ENCODE peak calls at places on chromosomes 16 and 17, in ten cellular contexts. One of them, this sample, is unnamed.

GRCh38 chr17:38333635-38334295 is 10.0 kb downstream of the GPR179 start:
- DNase-seq in body of pancreas: no peak
- DNase-seq in tibial nerve: no peak
- DNase-seq in suprapubic skin: no peak
- DNase-seq in prostate gland: no peak
- DNase-seq in H1: peak
- DNase-seq in GM12878: no peak
- DNase-seq in uterus: no peak
- DNase-seq in stomach: peak
- DNase-seq in spleen: no peak
- DNase-seq in this sample: no peak

GRCh38 chr17:67666028-67666427 is 51.7 kb upstream of the NOL11 start:
- DNase-seq in body of pancreas: no peak
- DNase-seq in tibial nerve: no peak
- DNase-seq in suprapubic skin: no peak
- DNase-seq in prostate gland: no peak
- DNase-seq in H1: no peak
- DNase-seq in GM12878: no peak
- DNase-seq in uterus: no peak
- DNase-seq in stomach: no peak
- DNase-seq in spleen: no peak
- DNase-seq in this sample: no peak

GRCh38 chr16:89922884-89923639 is at the start of gene TUBB3:
- DNase-seq in body of pancreas: peak
- DNase-seq in tibial nerve: no peak
- DNase-seq in suprapubic skin: no peak
- DNase-seq in prostate gland: peak
- DNase-seq in H1: no peak
- DNase-seq in GM12878: no peak
- DNase-seq in uterus: no peak
- DNase-seq in stomach: peak
- DNase-seq in spleen: no peak
- DNase-seq in this sample: no peak

GRCh38 chr16:15507299-15507958 is 73.0 kb downstream of the BMERB1 start:
- DNase-seq in body of pancreas: no peak
- DNase-seq in tibial nerve: no peak
- DNase-seq in suprapubic skin: no peak
- DNase-seq in prostate gland: no peak
- DNase-seq in H1: no peak
- DNase-seq in GM12878: no peak
- DNase-seq in uterus: no peak
- DNase-seq in stomach: no peak
- DNase-seq in spleen: no peak
- DNase-seq in this sample: peak

GRCh38 chr16:89344846-89345577 is 127.5 kb downstream of the ZNF778 start:
- DNase-seq in body of pancreas: no peak
- DNase-seq in tibial nerve: no peak
- DNase-seq in suprapubic skin: no peak
- DNase-seq in prostate gland: no peak
- DNase-seq in H1: no peak
- DNase-seq in GM12878: no peak
- DNase-seq in uterus: no peak
- DNase-seq in stomach: no peak
- DNase-seq in spleen: no peak
- DNase-seq in this sample: no peak

GRCh38 chr16:56580391-56581048 is 8.8 kb upstream of the MT3 start:
- DNase-seq in body of pancreas: no peak
- DNase-seq in tibial nerve: no peak
- DNase-seq in suprapubic skin: no peak
- DNase-seq in prostate gland: no peak
- DNase-seq in H1: no peak
- DNase-seq in GM12878: no peak
- DNase-seq in uterus: no peak
- DNase-seq in stomach: no peak
- DNase-seq in spleen: no peak
- DNase-seq in this sample: peak

GRCh38 chr16:11253995-11254912 is 1.8 kb downstream of the SOCS1 start:
- DNase-seq in body of pancreas: no peak
- DNase-seq in tibial nerve: no peak
- DNase-seq in suprapubic skin: no peak
- DNase-seq in prostate gland: no peak
- DNase-seq in H1: no peak
- DNase-seq in GM12878: no peak
- DNase-seq in uterus: no peak
- DNase-seq in stomach: no peak
- DNase-seq in spleen: no peak
- DNase-seq in this sample: no peak

GRCh38 chr17:17350491-17351355 is 47.5 kb downstream of the NT5M start:
- DNase-seq in body of pancreas: no peak
- DNase-seq in tibial nerve: no peak
- DNase-seq in suprapubic skin: peak
- DNase-seq in prostate gland: no peak
- DNase-seq in H1: no peak
- DNase-seq in GM12878: no peak
- DNase-seq in uterus: no peak
- DNase-seq in stomach: peak
- DNase-seq in spleen: peak
- DNase-seq in this sample: no peak

GRCh38 chr17:67629963-67630320 is 87.8 kb upstream of the NOL11 start:
- DNase-seq in body of pancreas: no peak
- DNase-seq in tibial nerve: no peak
- DNase-seq in suprapubic skin: no peak
- DNase-seq in prostate gland: no peak
- DNase-seq in H1: no peak
- DNase-seq in GM12878: no peak
- DNase-seq in uterus: no peak
- DNase-seq in stomach: no peak
- DNase-seq in spleen: no peak
- DNase-seq in this sample: no peak

GRCh38 chr16:88349903-88350900 is 32.6 kb upstream of the ZNF469 start:
- DNase-seq in body of pancreas: no peak
- DNase-seq in tibial nerve: no peak
- DNase-seq in suprapubic skin: no peak
- DNase-seq in prostate gland: no peak
- DNase-seq in H1: no peak
- DNase-seq in GM12878: no peak
- DNase-seq in uterus: no peak
- DNase-seq in stomach: no peak
- DNase-seq in spleen: peak
- DNase-seq in this sample: no peak

GRCh38 chr16:22075043-22075757 is 17.1 kb upstream of the VWA3A start:
- DNase-seq in body of pancreas: no peak
- DNase-seq in tibial nerve: no peak
- DNase-seq in suprapubic skin: no peak
- DNase-seq in prostate gland: no peak
- DNase-seq in H1: no peak
- DNase-seq in GM12878: no peak
- DNase-seq in uterus: no peak
- DNase-seq in stomach: no peak
- DNase-seq in spleen: no peak
- DNase-seq in this sample: no peak

GRCh38 chr17:34254651-34255380 is at the start of gene CCL2:
- DNase-seq in body of pancreas: peak
- DNase-seq in tibial nerve: peak
- DNase-seq in suprapubic skin: no peak
- DNase-seq in prostate gland: peak
- DNase-seq in H1: peak
- DNase-seq in GM12878: no peak
- DNase-seq in uterus: peak
- DNase-seq in stomach: peak
- DNase-seq in spleen: no peak
- DNase-seq in this sample: no peak

GRCh38 chr17:53924530-53925455 is 102.1 kb downstream of the KIF2B start:
- DNase-seq in body of pancreas: no peak
- DNase-seq in tibial nerve: no peak
- DNase-seq in suprapubic skin: no peak
- DNase-seq in prostate gland: no peak
- DNase-seq in H1: no peak
- DNase-seq in GM12878: no peak
- DNase-seq in uterus: no peak
- DNase-seq in stomach: no peak
- DNase-seq in spleen: no peak
- DNase-seq in this sample: no peak

DNA sequence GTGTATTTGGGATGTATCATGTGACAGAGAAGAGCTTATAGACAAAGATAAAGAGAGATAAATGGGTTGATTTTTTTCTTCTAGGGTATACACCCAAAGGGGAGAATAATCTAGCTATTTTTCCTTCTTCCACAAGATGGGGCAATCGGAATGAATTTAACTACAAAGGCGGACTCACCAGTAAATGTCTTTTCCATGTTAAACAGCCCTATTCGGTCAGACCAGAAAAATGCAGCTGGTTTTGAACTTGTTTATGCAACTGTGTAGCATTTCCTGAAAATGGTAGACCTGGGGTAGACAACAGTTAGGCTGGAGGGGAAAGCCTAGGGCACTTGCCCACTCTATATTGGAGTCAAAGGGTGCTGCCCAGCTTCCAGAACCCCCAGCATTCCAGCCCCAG is 477.1 kb downstream of the TOX3 start:
- DNase-seq in body of pancreas: no peak
- DNase-seq in tibial nerve: no peak
- DNase-seq in suprapubic skin: no peak
- DNase-seq in prostate gland: no peak
- DNase-seq in H1: no peak
- DNase-seq in GM12878: no peak
- DNase-seq in uterus: no peak
- DNase-seq in stomach: no peak
- DNase-seq in spleen: no peak
- DNase-seq in this sample: no peak
- TF ChIP-seq CTCF in body of pancreas: no peak
- TF ChIP-seq CTCF in tibial nerve: no peak
- TF ChIP-seq CTCF in suprapubic skin: no peak
- TF ChIP-seq CTCF in prostate gland: no peak
- TF ChIP-seq CTCF in H1: no peak
- TF ChIP-seq CTCF in GM12878: no peak
- TF ChIP-seq CTCF in uterus: no peak
- TF ChIP-seq CTCF in stomach: no peak
- TF ChIP-seq CTCF in spleen: no peak
- TF ChIP-seq CTCF in this sample: no peak

GRCh38 chr17:39700148-39700987 is 504 bp downstream of the ERBB2 start:
- DNase-seq in body of pancreas: peak
- DNase-seq in tibial nerve: no peak
- DNase-seq in suprapubic skin: no peak
- DNase-seq in prostate gland: no peak
- DNase-seq in H1: no peak
- DNase-seq in GM12878: no peak
- DNase-seq in uterus: no peak
- DNase-seq in stomach: no peak
- DNase-seq in spleen: no peak
- DNase-seq in this sample: no peak
- H3K4me3 ChIP-seq in body of pancreas: peak
- H3K4me3 ChIP-seq in tibial nerve: peak
- H3K4me3 ChIP-seq in suprapubic skin: peak
- H3K4me3 ChIP-seq in prostate gland: peak
- H3K4me3 ChIP-seq in H1: peak
- H3K4me3 ChIP-seq in GM12878: no peak
- H3K4me3 ChIP-seq in uterus: peak
- H3K4me3 ChIP-seq in stomach: peak
- H3K4me3 ChIP-seq in spleen: peak
- H3K4me3 ChIP-seq in this sample: peak

DNA sequence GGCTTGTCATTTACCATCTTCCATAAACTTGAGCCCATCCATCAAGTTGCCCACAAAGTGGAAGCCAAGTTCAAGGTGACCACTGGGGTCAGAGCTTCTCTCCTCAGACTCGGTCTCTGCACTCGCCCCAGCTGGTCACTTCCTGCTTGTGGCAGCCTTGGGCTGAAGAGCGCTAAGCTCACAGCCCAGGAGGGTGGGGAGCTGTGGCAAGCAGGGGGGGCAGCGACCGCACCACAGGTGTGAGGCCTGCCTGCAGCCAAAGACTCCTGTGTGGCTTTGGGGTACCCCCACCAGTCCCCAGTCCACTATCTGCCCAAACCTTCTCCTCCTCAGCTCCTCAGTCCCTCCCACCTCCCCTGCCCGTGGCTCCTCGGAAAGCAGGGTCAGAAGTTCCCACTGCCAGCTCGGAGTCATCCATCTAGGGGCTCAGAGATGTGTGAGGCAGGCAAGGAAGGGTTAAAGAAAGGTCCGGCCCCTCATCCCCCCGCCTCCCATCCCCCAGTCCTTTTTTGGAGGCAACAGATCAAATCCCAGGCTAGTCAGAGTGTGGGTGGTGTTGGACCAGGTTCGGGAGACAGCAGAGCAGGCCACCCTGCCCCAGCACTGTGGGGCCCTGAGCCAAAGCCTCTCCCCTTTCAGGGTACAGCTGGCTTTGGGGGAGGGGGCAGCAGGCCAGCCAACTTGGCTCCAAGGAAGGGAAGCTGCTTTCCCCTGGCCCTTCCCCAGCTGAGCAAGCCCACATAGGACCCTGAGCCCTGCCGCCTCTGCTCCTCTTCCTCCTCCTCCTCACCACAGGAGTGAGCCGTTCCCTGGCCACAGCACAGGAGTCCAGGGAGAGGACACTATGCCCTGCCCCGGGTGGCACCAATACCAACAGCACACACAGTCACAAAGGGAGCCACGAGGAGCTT is 3.2 kb downstream of the CSF3 start:
- DNase-seq in body of pancreas: no peak
- DNase-seq in tibial nerve: no peak
- DNase-seq in suprapubic skin: no peak
- DNase-seq in prostate gland: no peak
- DNase-seq in H1: peak
- DNase-seq in GM12878: no peak
- DNase-seq in uterus: peak
- DNase-seq in stomach: no peak
- DNase-seq in spleen: no peak
- DNase-seq in this sample: no peak
- TF ChIP-seq POLR2A in body of pancreas: no peak
- TF ChIP-seq POLR2A in tibial nerve: no peak
- TF ChIP-seq POLR2A in suprapubic skin: no peak
- TF ChIP-seq POLR2A in prostate gland: no peak
- TF ChIP-seq POLR2A in H1: no peak
- TF ChIP-seq POLR2A in GM12878: no peak
- TF ChIP-seq POLR2A in uterus: no peak
- TF ChIP-seq POLR2A in stomach: no peak
- TF ChIP-seq POLR2A in spleen: no peak
- TF ChIP-seq POLR2A in this sample: no peak

DNA sequence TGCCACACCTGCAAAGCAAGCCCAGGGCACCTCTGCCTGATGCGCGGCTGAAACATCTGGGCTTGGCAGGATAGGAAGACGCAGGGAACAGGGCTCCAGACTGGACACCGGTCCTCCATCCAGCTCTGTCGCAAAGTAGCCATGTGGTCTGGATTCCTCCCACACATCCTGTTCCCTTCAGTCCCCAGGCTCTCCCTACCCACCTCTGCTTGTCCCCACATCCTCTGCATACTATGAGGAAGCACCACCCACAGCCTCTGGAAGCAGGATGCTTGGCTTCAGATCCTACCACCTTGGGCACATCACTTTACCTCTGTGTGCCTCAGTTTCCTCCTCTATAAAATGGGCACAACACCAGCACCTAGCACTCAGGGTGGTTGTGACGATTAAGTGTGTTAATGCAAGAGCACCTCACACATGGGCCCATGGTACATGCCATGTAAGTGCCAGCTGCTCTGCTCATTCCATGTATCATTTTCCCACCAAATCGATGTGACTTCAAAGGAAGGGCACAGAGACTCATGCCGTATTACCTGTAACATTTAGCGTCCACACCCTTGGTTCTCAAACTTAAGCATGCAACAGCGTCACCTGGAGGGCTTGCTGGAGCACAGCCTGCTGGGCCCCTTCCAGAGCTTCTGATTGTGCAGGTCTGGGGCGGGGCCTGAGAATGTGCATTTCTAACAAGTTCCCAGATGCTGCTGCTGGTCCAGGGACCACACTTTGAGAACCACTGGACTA is 138.6 kb upstream of the SDK2 start:
- DNase-seq in body of pancreas: no peak
- DNase-seq in tibial nerve: no peak
- DNase-seq in suprapubic skin: no peak
- DNase-seq in prostate gland: no peak
- DNase-seq in H1: no peak
- DNase-seq in GM12878: no peak
- DNase-seq in uterus: no peak
- DNase-seq in stomach: no peak
- DNase-seq in spleen: no peak
- DNase-seq in this sample: no peak
- TF ChIP-seq CTCF in body of pancreas: no peak
- TF ChIP-seq CTCF in tibial nerve: no peak
- TF ChIP-seq CTCF in suprapubic skin: no peak
- TF ChIP-seq CTCF in prostate gland: no peak
- TF ChIP-seq CTCF in H1: peak
- TF ChIP-seq CTCF in GM12878: no peak
- TF ChIP-seq CTCF in uterus: no peak
- TF ChIP-seq CTCF in stomach: no peak
- TF ChIP-seq CTCF in spleen: no peak
- TF ChIP-seq CTCF in this sample: no peak